ENCODE peak calls at places on chromosomes 1 and 21, in four cellular contexts. One of them, this sample, is unnamed.
A peak's percentile ranks its signal among the peaks of the same experiment; 100 is the strongest.

GRCh38 chr21:16588433-16588860 is 858.7 kb downstream of the USP25 start:
- DNase-seq in SK-N-SH: peak; percentile 76
- DNase-seq in H1: no peak
- DNase-seq in A549: peak; percentile 21
- DNase-seq in this sample: no peak

GRCh38 chr1:30452925-30453324 is 270.5 kb downstream of the MATN1 start:
- DNase-seq in H1: no peak
- DNase-seq in SK-N-SH: no peak
- DNase-seq in A549: no peak
- DNase-seq in this sample: no peak

GRCh38 chr1:70874063-70874462 is 173.6 kb downstream of the PTGER3 start:
- DNase-seq in A549: no peak
- DNase-seq in SK-N-SH: no peak
- DNase-seq in H1: no peak
- DNase-seq in this sample: no peak

GRCh38 chr1:186421446-186421845 is 39.5 kb downstream of the PDC start:
- DNase-seq in H1: no peak
- DNase-seq in SK-N-SH: no peak
- DNase-seq in A549: no peak
- DNase-seq in this sample: no peak

GRCh38 chr1:2267051-2267830 is 39.1 kb downstream of the SKI start:
- DNase-seq in H1: no peak
- DNase-seq in A549: no peak
- DNase-seq in SK-N-SH: no peak
- DNase-seq in this sample: no peak

GRCh38 chr21:43919871-43920801 is 55.1 kb downstream of the AGPAT3 start:
- DNase-seq in SK-N-SH: no peak
- DNase-seq in H1: peak; percentile 45
- DNase-seq in A549: no peak
- DNase-seq in this sample: no peak

GRCh38 chr21:26405735-26406361 is 167.2 kb downstream of the CYYR1 start:
- DNase-seq in A549: peak; percentile 4
- DNase-seq in SK-N-SH: no peak
- DNase-seq in H1: no peak
- DNase-seq in this sample: no peak

GRCh38 chr1:45621501-45621836 is 2.4 kb downstream of the CCDC17 start:
- DNase-seq in A549: no peak
- DNase-seq in SK-N-SH: peak; percentile 28
- DNase-seq in H1: no peak
- DNase-seq in this sample: no peak

GRCh38 chr1:192943522-192943921 is 115.6 kb downstream of the UCHL5 start:
- DNase-seq in H1: no peak
- DNase-seq in A549: no peak
- DNase-seq in SK-N-SH: no peak
- DNase-seq in this sample: no peak

GRCh38 chr1:41449326-41449921 is 35.1 kb downstream of the EDN2 start:
- DNase-seq in A549: no peak
- DNase-seq in H1: no peak
- DNase-seq in SK-N-SH: no peak
- DNase-seq in this sample: no peak

GRCh38 chr1:204929487-204930185 is 59.0 kb downstream of the NFASC start:
- DNase-seq in SK-N-SH: no peak
- DNase-seq in H1: peak; percentile 35
- DNase-seq in A549: no peak
- DNase-seq in this sample: no peak

GRCh38 chr1:955439-955838 is 3.6 kb downstream of the NOC2L start:
- DNase-seq in A549: no peak
- DNase-seq in H1: no peak
- DNase-seq in SK-N-SH: no peak
- DNase-seq in this sample: no peak

GRCh38 chr1:66176828-66177227 is 357.1 kb upstream of the SGIP1 start:
- DNase-seq in SK-N-SH: no peak
- DNase-seq in H1: no peak
- DNase-seq in A549: no peak
- DNase-seq in this sample: no peak

GRCh38 chr1:100397681-100398080 is 45.4 kb downstream of the CDC14A start:
- DNase-seq in SK-N-SH: no peak
- DNase-seq in A549: no peak
- DNase-seq in H1: no peak
- DNase-seq in this sample: no peak

GRCh38 chr1:206447079-206447780 is 23.0 kb upstream of the IKBKE start:
- DNase-seq in SK-N-SH: peak; percentile 77
- DNase-seq in H1: no peak
- DNase-seq in A549: no peak
- DNase-seq in this sample: no peak

GRCh38 chr1:185853739-185854138 is 119.5 kb downstream of the HMCN1 start:
- DNase-seq in A549: no peak
- DNase-seq in H1: no peak
- DNase-seq in SK-N-SH: no peak
- DNase-seq in this sample: no peak

GRCh38 chr1:25869909-25870606 is 5.5 kb downstream of the PAQR7 start:
- DNase-seq in SK-N-SH: peak; percentile 39
- DNase-seq in A549: no peak
- DNase-seq in H1: no peak
- DNase-seq in this sample: no peak

GRCh38 chr21:14900058-14900457 is 164.7 kb downstream of the NRIP1 start:
- DNase-seq in H1: no peak
- DNase-seq in A549: no peak
- DNase-seq in SK-N-SH: no peak
- DNase-seq in this sample: no peak

GRCh38 chr1:72051538-72051937 is 230.8 kb downstream of the NEGR1 start:
- DNase-seq in A549: no peak
- DNase-seq in H1: no peak
- DNase-seq in SK-N-SH: no peak
- DNase-seq in this sample: no peak

GRCh38 chr1:76867342-76868130 is at the start of gene ST6GALNAC5:
- DNase-seq in H1: peak; percentile 71
- DNase-seq in A549: peak; percentile 30
- DNase-seq in SK-N-SH: peak; percentile 81
- DNase-seq in this sample: no peak

GRCh38 chr1:25586181-25586588 is 30.4 kb upstream of the MAN1C1 start:
- DNase-seq in SK-N-SH: no peak
- DNase-seq in A549: no peak
- DNase-seq in H1: no peak
- DNase-seq in this sample: no peak

GRCh38 chr1:61627365-61627764 is 97.6 kb downstream of the TM2D1 start:
- DNase-seq in H1: no peak
- DNase-seq in A549: no peak
- DNase-seq in SK-N-SH: no peak
- DNase-seq in this sample: no peak

GRCh38 chr1:19374402-19374801 is 62.3 kb downstream of the SLC66A1 start:
- DNase-seq in H1: peak; percentile 78
- DNase-seq in SK-N-SH: no peak
- DNase-seq in A549: peak; percentile 35
- DNase-seq in this sample: no peak

GRCh38 chr1:173210273-173210672 is 3.1 kb upstream of the TNFSF4 start:
- DNase-seq in H1: no peak
- DNase-seq in A549: no peak
- DNase-seq in SK-N-SH: no peak
- DNase-seq in this sample: peak; percentile 41

GRCh38 chr1:235206533-235207201 is 45.6 kb upstream of the RBM34 start:
- DNase-seq in H1: no peak
- DNase-seq in A549: no peak
- DNase-seq in SK-N-SH: no peak
- DNase-seq in this sample: no peak

GRCh38 chr1:21926065-21926464 is 11.0 kb downstream of the HSPG2 start:
- DNase-seq in A549: no peak
- DNase-seq in H1: no peak
- DNase-seq in SK-N-SH: no peak
- DNase-seq in this sample: no peak

GRCh38 chr1:240258910-240259309 is 167.2 kb downstream of the FMN2 start:
- DNase-seq in H1: no peak
- DNase-seq in SK-N-SH: no peak
- DNase-seq in A549: no peak
- DNase-seq in this sample: no peak

GRCh38 chr1:228304225-228304624 is 96.4 kb downstream of the OBSCN start:
- DNase-seq in A549: no peak
- DNase-seq in H1: no peak
- DNase-seq in SK-N-SH: no peak
- DNase-seq in this sample: no peak

GRCh38 chr1:60747321-60747720 is 335.0 kb upstream of the NFIA start:
- DNase-seq in H1: no peak
- DNase-seq in SK-N-SH: no peak
- DNase-seq in A549: no peak
- DNase-seq in this sample: no peak

DNA sequence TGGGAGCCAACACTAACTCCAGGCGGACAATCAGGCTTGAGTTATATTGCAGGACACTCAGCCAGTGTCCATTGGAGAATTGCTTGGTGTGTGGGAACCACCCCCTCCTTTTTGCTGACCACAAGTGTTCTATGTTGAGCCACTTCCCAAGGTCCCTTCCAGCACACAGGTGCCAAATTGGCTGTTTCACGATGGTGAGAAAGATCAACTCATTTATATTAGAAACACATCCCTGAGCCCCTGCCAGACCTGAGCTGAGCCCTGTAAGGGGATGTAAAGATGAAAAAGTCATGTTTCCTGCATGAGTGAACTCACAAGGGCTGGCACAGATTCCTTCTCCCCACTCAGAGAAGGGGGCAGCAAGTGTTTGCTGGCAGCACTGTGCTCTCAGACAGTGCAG is 96.5 kb downstream of the KCNN3 start:
- DNase-seq in SK-N-SH: no peak
- DNase-seq in H1: no peak
- DNase-seq in A549: no peak
- DNase-seq in this sample: no peak
- TF ChIP-seq CHD2 in SK-N-SH: no peak
- TF ChIP-seq CHD2 in H1: no peak
- TF ChIP-seq CHD2 in A549: no peak
- TF ChIP-seq CHD2 in this sample: no peak

GRCh38 chr1:31791131-31791858 is 24.5 kb downstream of the SPOCD1 start:
- DNase-seq in H1: no peak
- DNase-seq in A549: no peak
- DNase-seq in SK-N-SH: no peak
- DNase-seq in this sample: no peak
- TF ChIP-seq CHD2 in H1: no peak
- TF ChIP-seq CHD2 in A549: no peak
- TF ChIP-seq CHD2 in SK-N-SH: no peak
- TF ChIP-seq CHD2 in this sample: no peak

DNA sequence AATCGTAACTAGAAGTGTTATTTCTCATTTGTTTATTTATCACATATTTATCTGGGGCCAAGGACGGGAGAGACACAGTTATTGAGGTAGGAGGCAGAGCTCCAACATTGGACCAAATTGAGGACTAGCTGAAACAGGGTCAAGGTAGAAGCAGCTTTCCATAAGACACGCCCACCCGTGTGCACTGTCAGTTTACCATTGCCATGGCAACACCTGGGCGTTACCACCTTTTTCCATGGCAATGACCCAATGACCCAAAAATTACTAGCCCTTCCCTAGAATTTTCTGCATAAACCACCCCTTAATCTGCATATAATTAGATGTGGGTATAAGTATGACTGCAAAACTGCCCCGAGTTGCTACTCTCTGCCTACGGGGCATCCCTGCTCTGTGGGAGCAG is 72.8 kb downstream of the FBXO2 start:
- DNase-seq in SK-N-SH: no peak
- DNase-seq in H1: no peak
- DNase-seq in A549: no peak
- DNase-seq in this sample: no peak
- TF ChIP-seq CHD2 in SK-N-SH: no peak
- TF ChIP-seq CHD2 in H1: no peak
- TF ChIP-seq CHD2 in A549: no peak
- TF ChIP-seq CHD2 in this sample: no peak

GRCh38 chr1:150154143-150154542 is 4.4 kb downstream of the PLEKHO1 start:
- DNase-seq in SK-N-SH: no peak
- DNase-seq in A549: no peak
- DNase-seq in H1: no peak
- DNase-seq in this sample: no peak
- TF ChIP-seq CHD2 in SK-N-SH: no peak
- TF ChIP-seq CHD2 in A549: no peak
- TF ChIP-seq CHD2 in H1: no peak
- TF ChIP-seq CHD2 in this sample: no peak

DNA sequence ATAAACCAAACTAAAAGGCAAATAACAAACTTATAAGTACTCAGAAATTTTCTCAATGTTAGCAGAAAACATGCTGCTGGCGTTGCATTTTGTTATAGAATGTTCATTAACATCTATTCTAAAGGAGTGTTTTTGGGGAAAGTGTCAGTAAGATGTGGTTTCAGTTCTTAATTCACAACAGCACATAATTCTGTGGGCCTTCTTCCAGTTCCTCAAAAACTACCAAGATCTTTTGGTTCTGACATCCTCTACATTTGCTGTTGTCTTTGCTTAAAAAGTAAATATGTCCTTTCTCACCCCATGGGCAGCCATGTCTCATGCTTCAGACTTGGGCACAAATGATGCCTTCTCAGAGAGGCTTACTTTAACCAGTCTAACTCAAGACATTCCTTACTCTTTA is 152.5 kb downstream of the CDC7 start:
- DNase-seq in SK-N-SH: no peak
- DNase-seq in A549: no peak
- DNase-seq in H1: no peak
- DNase-seq in this sample: no peak
- TF ChIP-seq CHD2 in SK-N-SH: no peak
- TF ChIP-seq CHD2 in A549: no peak
- TF ChIP-seq CHD2 in H1: no peak
- TF ChIP-seq CHD2 in this sample: no peak

GRCh38 chr1:53316742-53317650 is 10.9 kb downstream of the LRP8 start:
- DNase-seq in SK-N-SH: peak; percentile 92
- DNase-seq in A549: no peak
- DNase-seq in H1: no peak
- DNase-seq in this sample: no peak
- TF ChIP-seq CHD2 in SK-N-SH: peak; percentile 47
- TF ChIP-seq CHD2 in A549: no peak
- TF ChIP-seq CHD2 in H1: no peak
- TF ChIP-seq CHD2 in this sample: no peak

DNA sequence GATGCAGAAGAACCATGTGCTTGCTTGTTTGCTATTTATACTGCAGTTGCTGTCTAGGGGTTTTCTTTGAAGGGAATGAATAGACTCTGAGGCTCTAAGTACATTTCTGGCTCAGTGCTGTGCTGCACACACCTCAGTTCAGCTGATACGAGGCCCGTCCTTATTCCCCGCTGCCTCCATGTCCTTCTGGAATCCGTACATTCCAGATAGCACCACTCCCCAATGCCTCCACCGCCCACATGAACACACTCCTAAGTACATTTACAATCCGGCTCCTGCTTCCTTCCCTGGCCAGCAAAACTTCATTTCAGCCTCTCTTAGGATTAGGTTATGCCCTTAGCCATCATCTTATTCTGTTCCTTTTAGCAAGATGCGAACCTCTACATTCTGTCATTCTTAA is 57.1 kb downstream of the KCNC4 start:
- DNase-seq in H1: no peak
- DNase-seq in A549: no peak
- DNase-seq in SK-N-SH: no peak
- DNase-seq in this sample: no peak
- TF ChIP-seq CHD2 in H1: no peak
- TF ChIP-seq CHD2 in A549: no peak
- TF ChIP-seq CHD2 in SK-N-SH: no peak
- TF ChIP-seq CHD2 in this sample: no peak

GRCh38 chr1:198246331-198246730 is 89.5 kb downstream of the NEK7 start:
- DNase-seq in A549: no peak
- DNase-seq in SK-N-SH: no peak
- DNase-seq in H1: no peak
- DNase-seq in this sample: no peak
- TF ChIP-seq CHD2 in A549: no peak
- TF ChIP-seq CHD2 in SK-N-SH: no peak
- TF ChIP-seq CHD2 in H1: no peak
- TF ChIP-seq CHD2 in this sample: no peak